ENCODE peak calls at places on chromosomes 7 and 10, in six cellular contexts. One of them, this sample, is unnamed.

GRCh38 chr7:81648716-81649115 is 121.1 kb downstream of the HGF start:
- DNase-seq in mammary epithelial cell: no peak
- DNase-seq in A673: no peak
- DNase-seq in left ventricle myocardium inferior: no peak
- DNase-seq in RWPE2: no peak
- DNase-seq in A549: no peak
- DNase-seq in this sample: no peak

GRCh38 chr10:110010076-110011069 is 2.6 kb downstream of the ADD3 start:
- DNase-seq in mammary epithelial cell: no peak
- DNase-seq in A673: no peak
- DNase-seq in left ventricle myocardium inferior: no peak
- DNase-seq in RWPE2: no peak
- DNase-seq in A549: no peak
- DNase-seq in this sample: no peak

GRCh38 chr7:134154581-134155130 is 27.5 kb downstream of the LRGUK start:
- DNase-seq in mammary epithelial cell: peak
- DNase-seq in A673: no peak
- DNase-seq in left ventricle myocardium inferior: no peak
- DNase-seq in RWPE2: no peak
- DNase-seq in A549: no peak
- DNase-seq in this sample: no peak

GRCh38 chr10:123974406-123974805 is 82.8 kb upstream of the CPXM2 start:
- DNase-seq in mammary epithelial cell: peak
- DNase-seq in A673: no peak
- DNase-seq in left ventricle myocardium inferior: no peak
- DNase-seq in RWPE2: peak
- DNase-seq in A549: no peak
- DNase-seq in this sample: no peak

GRCh38 chr10:121309164-121309563 is 289.1 kb downstream of the FGFR2 start:
- DNase-seq in mammary epithelial cell: peak
- DNase-seq in A673: no peak
- DNase-seq in left ventricle myocardium inferior: no peak
- DNase-seq in RWPE2: no peak
- DNase-seq in A549: no peak
- DNase-seq in this sample: no peak

GRCh38 chr10:63843107-63843506 is 321.9 kb downstream of the REEP3 start:
- DNase-seq in mammary epithelial cell: no peak
- DNase-seq in A673: no peak
- DNase-seq in left ventricle myocardium inferior: no peak
- DNase-seq in RWPE2: no peak
- DNase-seq in A549: no peak
- DNase-seq in this sample: no peak

GRCh38 chr10:132298038-132298935 is 9.5 kb downstream of the STK32C start:
- DNase-seq in mammary epithelial cell: no peak
- DNase-seq in A673: no peak
- DNase-seq in left ventricle myocardium inferior: no peak
- DNase-seq in RWPE2: peak
- DNase-seq in A549: no peak
- DNase-seq in this sample: no peak

GRCh38 chr10:122102146-122102866 is 113.3 kb downstream of the TACC2 start:
- DNase-seq in mammary epithelial cell: no peak
- DNase-seq in A673: no peak
- DNase-seq in left ventricle myocardium inferior: no peak
- DNase-seq in RWPE2: no peak
- DNase-seq in A549: peak
- DNase-seq in this sample: no peak

GRCh38 chr10:88515235-88515634 is 67.9 kb downstream of the RNLS start:
- DNase-seq in mammary epithelial cell: no peak
- DNase-seq in A673: no peak
- DNase-seq in left ventricle myocardium inferior: no peak
- DNase-seq in RWPE2: no peak
- DNase-seq in A549: no peak
- DNase-seq in this sample: no peak

GRCh38 chr7:50155755-50156154 is 62.7 kb upstream of the ZPBP start:
- DNase-seq in mammary epithelial cell: no peak
- DNase-seq in A673: no peak
- DNase-seq in left ventricle myocardium inferior: no peak
- DNase-seq in RWPE2: no peak
- DNase-seq in A549: no peak
- DNase-seq in this sample: no peak

GRCh38 chr7:43292384-43292783 is 179.9 kb downstream of the HECW1 start:
- DNase-seq in mammary epithelial cell: no peak
- DNase-seq in A673: no peak
- DNase-seq in left ventricle myocardium inferior: no peak
- DNase-seq in RWPE2: no peak
- DNase-seq in A549: no peak
- DNase-seq in this sample: no peak

GRCh38 chr7:2523941-2524807 is 4.6 kb downstream of the LFNG start:
- DNase-seq in mammary epithelial cell: peak
- DNase-seq in A673: no peak
- DNase-seq in left ventricle myocardium inferior: peak
- DNase-seq in RWPE2: no peak
- DNase-seq in A549: peak
- DNase-seq in this sample: no peak

GRCh38 chr7:5553298-5553877 is 129.8 kb upstream of the TNRC18 start:
- DNase-seq in mammary epithelial cell: no peak
- DNase-seq in A673: no peak
- DNase-seq in left ventricle myocardium inferior: no peak
- DNase-seq in RWPE2: no peak
- DNase-seq in A549: no peak
- DNase-seq in this sample: no peak

GRCh38 chr10:108060246-108060645 is 895.7 kb upstream of the SORCS1 start:
- DNase-seq in mammary epithelial cell: no peak
- DNase-seq in A673: no peak
- DNase-seq in left ventricle myocardium inferior: no peak
- DNase-seq in RWPE2: no peak
- DNase-seq in A549: no peak
- DNase-seq in this sample: no peak

GRCh38 chr7:18337023-18337422 is 158.5 kb upstream of the HDAC9 start:
- DNase-seq in mammary epithelial cell: no peak
- DNase-seq in A673: no peak
- DNase-seq in left ventricle myocardium inferior: no peak
- DNase-seq in RWPE2: no peak
- DNase-seq in A549: no peak
- DNase-seq in this sample: no peak

GRCh38 chr10:81081887-81082620 is 544.4 kb downstream of the SH2D4B start:
- DNase-seq in mammary epithelial cell: peak
- DNase-seq in A673: peak
- DNase-seq in left ventricle myocardium inferior: no peak
- DNase-seq in RWPE2: no peak
- DNase-seq in A549: no peak
- DNase-seq in this sample: peak

GRCh38 chr10:14447112-14447839 is 116.6 kb upstream of the FRMD4A start:
- DNase-seq in mammary epithelial cell: no peak
- DNase-seq in A673: no peak
- DNase-seq in left ventricle myocardium inferior: no peak
- DNase-seq in RWPE2: no peak
- DNase-seq in A549: no peak
- DNase-seq in this sample: no peak

GRCh38 chr10:4944751-4945280 is 18.4 kb upstream of the AKR1C1 start:
- DNase-seq in mammary epithelial cell: no peak
- DNase-seq in A673: no peak
- DNase-seq in left ventricle myocardium inferior: no peak
- DNase-seq in RWPE2: no peak
- DNase-seq in A549: no peak
- DNase-seq in this sample: no peak

DNA sequence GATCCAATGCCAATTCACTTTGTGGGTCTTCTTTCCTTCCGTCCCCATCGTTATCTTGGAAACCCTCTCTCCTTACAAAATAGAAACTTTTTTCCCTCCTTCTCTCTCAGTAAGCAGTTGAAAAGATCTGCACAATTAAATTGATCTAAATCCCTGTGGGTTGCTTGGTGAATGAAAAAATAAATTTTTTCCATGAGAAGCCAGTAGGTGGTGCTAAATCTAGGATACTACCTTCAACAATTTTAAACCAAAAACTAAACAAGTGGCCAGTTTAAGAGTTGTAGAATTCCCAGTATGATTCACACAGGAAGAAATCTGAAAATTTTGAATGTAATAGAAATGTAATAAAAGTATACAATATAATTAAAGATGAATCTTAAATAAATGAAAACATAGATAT is 990.3 kb upstream of the ZNF722 start:
- DNase-seq in mammary epithelial cell: no peak
- DNase-seq in A673: no peak
- DNase-seq in left ventricle myocardium inferior: no peak
- DNase-seq in RWPE2: no peak
- DNase-seq in A549: no peak
- DNase-seq in this sample: no peak
- TF ChIP-seq CTCF in mammary epithelial cell: no peak
- TF ChIP-seq CTCF in A673: no peak
- TF ChIP-seq CTCF in left ventricle myocardium inferior: no peak
- TF ChIP-seq CTCF in RWPE2: no peak
- TF ChIP-seq CTCF in A549: no peak
- TF ChIP-seq CTCF in this sample: no peak

GRCh38 chr7:95322396-95322795 is 1.9 kb downstream of the PON1 start:
- DNase-seq in mammary epithelial cell: no peak
- DNase-seq in A673: no peak
- DNase-seq in left ventricle myocardium inferior: no peak
- DNase-seq in RWPE2: no peak
- DNase-seq in A549: no peak
- DNase-seq in this sample: no peak
- TF ChIP-seq CTCF in mammary epithelial cell: no peak
- TF ChIP-seq CTCF in A673: no peak
- TF ChIP-seq CTCF in left ventricle myocardium inferior: no peak
- TF ChIP-seq CTCF in RWPE2: no peak
- TF ChIP-seq CTCF in A549: no peak
- TF ChIP-seq CTCF in this sample: no peak

GRCh38 chr10:22460101-22460500 is 114.8 kb downstream of the SPAG6 start:
- DNase-seq in mammary epithelial cell: no peak
- DNase-seq in A673: no peak
- DNase-seq in left ventricle myocardium inferior: no peak
- DNase-seq in RWPE2: no peak
- DNase-seq in A549: no peak
- DNase-seq in this sample: no peak
- TF ChIP-seq CTCF in mammary epithelial cell: no peak
- TF ChIP-seq CTCF in A673: no peak
- TF ChIP-seq CTCF in left ventricle myocardium inferior: no peak
- TF ChIP-seq CTCF in RWPE2: no peak
- TF ChIP-seq CTCF in A549: no peak
- TF ChIP-seq CTCF in this sample: no peak

GRCh38 chr10:70267161-70267933 is 16.5 kb downstream of the NPFFR1 start:
- DNase-seq in mammary epithelial cell: peak
- DNase-seq in A673: peak
- DNase-seq in left ventricle myocardium inferior: no peak
- DNase-seq in RWPE2: peak
- DNase-seq in A549: peak
- DNase-seq in this sample: no peak
- TF ChIP-seq CTCF in mammary epithelial cell: peak
- TF ChIP-seq CTCF in A673: peak
- TF ChIP-seq CTCF in left ventricle myocardium inferior: peak
- TF ChIP-seq CTCF in RWPE2: peak
- TF ChIP-seq CTCF in A549: peak
- TF ChIP-seq CTCF in this sample: no peak